ENCODE peak calls at places on chromosomes 11 and 22, in ten cellular contexts. One of them, this sample, is unnamed.

GRCh38 chr11:75898871-75899270 is 83.9 kb downstream of the UVRAG start:
- DNase-seq in AG08395: no peak
- DNase-seq in NCI-H748 treated with DMSO at 0.1 percent for 48 hours: no peak
- DNase-seq in KBM-7: no peak
- DNase-seq in T-helper 1 cell: no peak
- DNase-seq in astrocyte of the spinal cord: no peak
- DNase-seq in NT2/D1: no peak
- DNase-seq in LHCN-M2: no peak
- DNase-seq in activated CD8-positive, alpha-beta T cell treated with anti-CD3 and anti-CD28 coated beads for 36 hours: no peak
- DNase-seq in stimulated activated CD8-positive, alpha-beta memory T cell treated with anti-CD3 and anti-CD28 coated beads, Interleukin-4, amount 100 ng/mL, for 4 hours: no peak
- DNase-seq in this sample: no peak

GRCh38 chr11:35721576-35722341 is 59.2 kb downstream of the TRIM44 start:
- DNase-seq in NT2/D1: no peak
- DNase-seq in T-helper 1 cell: no peak
- DNase-seq in LHCN-M2: no peak
- DNase-seq in activated CD8-positive, alpha-beta T cell treated with anti-CD3 and anti-CD28 coated beads for 36 hours: no peak
- DNase-seq in astrocyte of the spinal cord: no peak
- DNase-seq in AG08395: no peak
- DNase-seq in stimulated activated CD8-positive, alpha-beta memory T cell treated with anti-CD3 and anti-CD28 coated beads, Interleukin-4, amount 100 ng/mL, for 4 hours: no peak
- DNase-seq in NCI-H748 treated with DMSO at 0.1 percent for 48 hours: no peak
- DNase-seq in KBM-7: no peak
- DNase-seq in this sample: no peak

GRCh38 chr22:49749227-49749626 is 78.4 kb downstream of the BRD1 start:
- DNase-seq in NCI-H748 treated with DMSO at 0.1 percent for 48 hours: no peak
- DNase-seq in KBM-7: no peak
- DNase-seq in AG08395: no peak
- DNase-seq in astrocyte of the spinal cord: no peak
- DNase-seq in stimulated activated CD8-positive, alpha-beta memory T cell treated with anti-CD3 and anti-CD28 coated beads, Interleukin-4, amount 100 ng/mL, for 4 hours: no peak
- DNase-seq in activated CD8-positive, alpha-beta T cell treated with anti-CD3 and anti-CD28 coated beads for 36 hours: no peak
- DNase-seq in LHCN-M2: no peak
- DNase-seq in NT2/D1: no peak
- DNase-seq in T-helper 1 cell: no peak
- DNase-seq in this sample: no peak

GRCh38 chr22:28882545-28882877 is 861 bp upstream of the ZNRF3 start:
- DNase-seq in NCI-H748 treated with DMSO at 0.1 percent for 48 hours: no peak
- DNase-seq in activated CD8-positive, alpha-beta T cell treated with anti-CD3 and anti-CD28 coated beads for 36 hours: peak
- DNase-seq in LHCN-M2: peak
- DNase-seq in stimulated activated CD8-positive, alpha-beta memory T cell treated with anti-CD3 and anti-CD28 coated beads, Interleukin-4, amount 100 ng/mL, for 4 hours: no peak
- DNase-seq in T-helper 1 cell: no peak
- DNase-seq in NT2/D1: no peak
- DNase-seq in astrocyte of the spinal cord: peak
- DNase-seq in KBM-7: peak
- DNase-seq in AG08395: no peak
- DNase-seq in this sample: no peak

GRCh38 chr11:19101803-19102520 is 15.0 kb upstream of the ZDHHC13 start:
- DNase-seq in LHCN-M2: peak
- DNase-seq in stimulated activated CD8-positive, alpha-beta memory T cell treated with anti-CD3 and anti-CD28 coated beads, Interleukin-4, amount 100 ng/mL, for 4 hours: no peak
- DNase-seq in AG08395: no peak
- DNase-seq in NCI-H748 treated with DMSO at 0.1 percent for 48 hours: peak
- DNase-seq in KBM-7: no peak
- DNase-seq in T-helper 1 cell: no peak
- DNase-seq in astrocyte of the spinal cord: no peak
- DNase-seq in activated CD8-positive, alpha-beta T cell treated with anti-CD3 and anti-CD28 coated beads for 36 hours: no peak
- DNase-seq in NT2/D1: no peak
- DNase-seq in this sample: peak

GRCh38 chr22:29359469-29359868 is 28.9 kb downstream of the AP1B1 start:
- DNase-seq in LHCN-M2: peak
- DNase-seq in KBM-7: peak
- DNase-seq in NT2/D1: no peak
- DNase-seq in NCI-H748 treated with DMSO at 0.1 percent for 48 hours: no peak
- DNase-seq in AG08395: peak
- DNase-seq in stimulated activated CD8-positive, alpha-beta memory T cell treated with anti-CD3 and anti-CD28 coated beads, Interleukin-4, amount 100 ng/mL, for 4 hours: no peak
- DNase-seq in activated CD8-positive, alpha-beta T cell treated with anti-CD3 and anti-CD28 coated beads for 36 hours: no peak
- DNase-seq in astrocyte of the spinal cord: peak
- DNase-seq in T-helper 1 cell: no peak
- DNase-seq in this sample: peak

GRCh38 chr22:44181912-44182590 is 1.3 kb downstream of the PARVG start:
- DNase-seq in NT2/D1: no peak
- DNase-seq in KBM-7: no peak
- DNase-seq in activated CD8-positive, alpha-beta T cell treated with anti-CD3 and anti-CD28 coated beads for 36 hours: peak
- DNase-seq in T-helper 1 cell: no peak
- DNase-seq in AG08395: no peak
- DNase-seq in NCI-H748 treated with DMSO at 0.1 percent for 48 hours: no peak
- DNase-seq in astrocyte of the spinal cord: no peak
- DNase-seq in stimulated activated CD8-positive, alpha-beta memory T cell treated with anti-CD3 and anti-CD28 coated beads, Interleukin-4, amount 100 ng/mL, for 4 hours: no peak
- DNase-seq in LHCN-M2: no peak
- DNase-seq in this sample: no peak

GRCh38 chr11:17629113-17629512 is 82.1 kb downstream of the OTOG start:
- DNase-seq in stimulated activated CD8-positive, alpha-beta memory T cell treated with anti-CD3 and anti-CD28 coated beads, Interleukin-4, amount 100 ng/mL, for 4 hours: no peak
- DNase-seq in NCI-H748 treated with DMSO at 0.1 percent for 48 hours: no peak
- DNase-seq in T-helper 1 cell: no peak
- DNase-seq in activated CD8-positive, alpha-beta T cell treated with anti-CD3 and anti-CD28 coated beads for 36 hours: no peak
- DNase-seq in LHCN-M2: no peak
- DNase-seq in astrocyte of the spinal cord: no peak
- DNase-seq in AG08395: no peak
- DNase-seq in KBM-7: no peak
- DNase-seq in NT2/D1: no peak
- DNase-seq in this sample: no peak

GRCh38 chr11:57619331-57619730 is 21.8 kb downstream of the SERPING1 start:
- DNase-seq in T-helper 1 cell: no peak
- DNase-seq in stimulated activated CD8-positive, alpha-beta memory T cell treated with anti-CD3 and anti-CD28 coated beads, Interleukin-4, amount 100 ng/mL, for 4 hours: no peak
- DNase-seq in NT2/D1: no peak
- DNase-seq in LHCN-M2: no peak
- DNase-seq in astrocyte of the spinal cord: no peak
- DNase-seq in AG08395: no peak
- DNase-seq in KBM-7: peak
- DNase-seq in activated CD8-positive, alpha-beta T cell treated with anti-CD3 and anti-CD28 coated beads for 36 hours: no peak
- DNase-seq in NCI-H748 treated with DMSO at 0.1 percent for 48 hours: no peak
- DNase-seq in this sample: no peak

GRCh38 chr22:23036684-23037428 is 33.5 kb upstream of the GNAZ start:
- DNase-seq in activated CD8-positive, alpha-beta T cell treated with anti-CD3 and anti-CD28 coated beads for 36 hours: peak
- DNase-seq in NT2/D1: no peak
- DNase-seq in NCI-H748 treated with DMSO at 0.1 percent for 48 hours: no peak
- DNase-seq in KBM-7: peak
- DNase-seq in AG08395: peak
- DNase-seq in T-helper 1 cell: no peak
- DNase-seq in astrocyte of the spinal cord: no peak
- DNase-seq in LHCN-M2: no peak
- DNase-seq in stimulated activated CD8-positive, alpha-beta memory T cell treated with anti-CD3 and anti-CD28 coated beads, Interleukin-4, amount 100 ng/mL, for 4 hours: no peak
- DNase-seq in this sample: peak

GRCh38 chr11:3104051-3104714 is 47.0 kb upstream of the CARS1 start:
- DNase-seq in NT2/D1: no peak
- DNase-seq in astrocyte of the spinal cord: no peak
- DNase-seq in LHCN-M2: no peak
- DNase-seq in KBM-7: no peak
- DNase-seq in activated CD8-positive, alpha-beta T cell treated with anti-CD3 and anti-CD28 coated beads for 36 hours: no peak
- DNase-seq in T-helper 1 cell: no peak
- DNase-seq in AG08395: no peak
- DNase-seq in stimulated activated CD8-positive, alpha-beta memory T cell treated with anti-CD3 and anti-CD28 coated beads, Interleukin-4, amount 100 ng/mL, for 4 hours: no peak
- DNase-seq in NCI-H748 treated with DMSO at 0.1 percent for 48 hours: no peak
- DNase-seq in this sample: no peak

GRCh38 chr11:103338621-103339484 is 229.6 kb downstream of the DYNC2H1 start:
- DNase-seq in LHCN-M2: peak
- DNase-seq in activated CD8-positive, alpha-beta T cell treated with anti-CD3 and anti-CD28 coated beads for 36 hours: peak
- DNase-seq in stimulated activated CD8-positive, alpha-beta memory T cell treated with anti-CD3 and anti-CD28 coated beads, Interleukin-4, amount 100 ng/mL, for 4 hours: no peak
- DNase-seq in AG08395: peak
- DNase-seq in astrocyte of the spinal cord: peak
- DNase-seq in T-helper 1 cell: no peak
- DNase-seq in KBM-7: no peak
- DNase-seq in NCI-H748 treated with DMSO at 0.1 percent for 48 hours: no peak
- DNase-seq in NT2/D1: peak
- DNase-seq in this sample: peak

GRCh38 chr11:45217991-45218390 is 68.2 kb downstream of the SYT13 start:
- DNase-seq in T-helper 1 cell: no peak
- DNase-seq in astrocyte of the spinal cord: no peak
- DNase-seq in KBM-7: no peak
- DNase-seq in LHCN-M2: no peak
- DNase-seq in AG08395: no peak
- DNase-seq in activated CD8-positive, alpha-beta T cell treated with anti-CD3 and anti-CD28 coated beads for 36 hours: no peak
- DNase-seq in NCI-H748 treated with DMSO at 0.1 percent for 48 hours: no peak
- DNase-seq in NT2/D1: no peak
- DNase-seq in stimulated activated CD8-positive, alpha-beta memory T cell treated with anti-CD3 and anti-CD28 coated beads, Interleukin-4, amount 100 ng/mL, for 4 hours: no peak
- DNase-seq in this sample: peak

GRCh38 chr11:75223954-75224643 is 16.5 kb upstream of the TPBGL start:
- DNase-seq in AG08395: no peak
- DNase-seq in astrocyte of the spinal cord: no peak
- DNase-seq in LHCN-M2: no peak
- DNase-seq in KBM-7: no peak
- DNase-seq in T-helper 1 cell: no peak
- DNase-seq in activated CD8-positive, alpha-beta T cell treated with anti-CD3 and anti-CD28 coated beads for 36 hours: no peak
- DNase-seq in stimulated activated CD8-positive, alpha-beta memory T cell treated with anti-CD3 and anti-CD28 coated beads, Interleukin-4, amount 100 ng/mL, for 4 hours: no peak
- DNase-seq in NT2/D1: no peak
- DNase-seq in NCI-H748 treated with DMSO at 0.1 percent for 48 hours: no peak
- DNase-seq in this sample: peak

GRCh38 chr11:45661417-45662055 is 3.9 kb downstream of the CHST1 start:
- DNase-seq in NT2/D1: no peak
- DNase-seq in NCI-H748 treated with DMSO at 0.1 percent for 48 hours: no peak
- DNase-seq in astrocyte of the spinal cord: no peak
- DNase-seq in KBM-7: no peak
- DNase-seq in stimulated activated CD8-positive, alpha-beta memory T cell treated with anti-CD3 and anti-CD28 coated beads, Interleukin-4, amount 100 ng/mL, for 4 hours: no peak
- DNase-seq in T-helper 1 cell: no peak
- DNase-seq in activated CD8-positive, alpha-beta T cell treated with anti-CD3 and anti-CD28 coated beads for 36 hours: no peak
- DNase-seq in LHCN-M2: no peak
- DNase-seq in AG08395: no peak
- DNase-seq in this sample: no peak

GRCh38 chr11:31657091-31657490 is 147.5 kb downstream of the ELP4 start:
- DNase-seq in NT2/D1: no peak
- DNase-seq in activated CD8-positive, alpha-beta T cell treated with anti-CD3 and anti-CD28 coated beads for 36 hours: no peak
- DNase-seq in stimulated activated CD8-positive, alpha-beta memory T cell treated with anti-CD3 and anti-CD28 coated beads, Interleukin-4, amount 100 ng/mL, for 4 hours: no peak
- DNase-seq in AG08395: no peak
- DNase-seq in NCI-H748 treated with DMSO at 0.1 percent for 48 hours: no peak
- DNase-seq in T-helper 1 cell: no peak
- DNase-seq in LHCN-M2: no peak
- DNase-seq in astrocyte of the spinal cord: no peak
- DNase-seq in KBM-7: no peak
- DNase-seq in this sample: no peak

GRCh38 chr22:42389137-42389536 is 43.1 kb downstream of the NFAM1 start:
- DNase-seq in NT2/D1: no peak
- DNase-seq in KBM-7: no peak
- DNase-seq in NCI-H748 treated with DMSO at 0.1 percent for 48 hours: peak
- DNase-seq in astrocyte of the spinal cord: no peak
- DNase-seq in AG08395: no peak
- DNase-seq in stimulated activated CD8-positive, alpha-beta memory T cell treated with anti-CD3 and anti-CD28 coated beads, Interleukin-4, amount 100 ng/mL, for 4 hours: no peak
- DNase-seq in activated CD8-positive, alpha-beta T cell treated with anti-CD3 and anti-CD28 coated beads for 36 hours: no peak
- DNase-seq in LHCN-M2: no peak
- DNase-seq in T-helper 1 cell: no peak
- DNase-seq in this sample: peak

GRCh38 chr11:65217441-65218423 is 36.0 kb downstream of the CAPN1 start:
- DNase-seq in stimulated activated CD8-positive, alpha-beta memory T cell treated with anti-CD3 and anti-CD28 coated beads, Interleukin-4, amount 100 ng/mL, for 4 hours: no peak
- DNase-seq in KBM-7: no peak
- DNase-seq in LHCN-M2: no peak
- DNase-seq in AG08395: no peak
- DNase-seq in activated CD8-positive, alpha-beta T cell treated with anti-CD3 and anti-CD28 coated beads for 36 hours: no peak
- DNase-seq in NT2/D1: no peak
- DNase-seq in T-helper 1 cell: no peak
- DNase-seq in astrocyte of the spinal cord: no peak
- DNase-seq in NCI-H748 treated with DMSO at 0.1 percent for 48 hours: no peak
- DNase-seq in this sample: no peak

GRCh38 chr11:7582338-7582985 is 68.7 kb downstream of the PPFIBP2 start:
- DNase-seq in LHCN-M2: no peak
- DNase-seq in NT2/D1: no peak
- DNase-seq in astrocyte of the spinal cord: no peak
- DNase-seq in KBM-7: no peak
- DNase-seq in NCI-H748 treated with DMSO at 0.1 percent for 48 hours: no peak
- DNase-seq in T-helper 1 cell: no peak
- DNase-seq in stimulated activated CD8-positive, alpha-beta memory T cell treated with anti-CD3 and anti-CD28 coated beads, Interleukin-4, amount 100 ng/mL, for 4 hours: no peak
- DNase-seq in activated CD8-positive, alpha-beta T cell treated with anti-CD3 and anti-CD28 coated beads for 36 hours: no peak
- DNase-seq in AG08395: peak
- DNase-seq in this sample: no peak

GRCh38 chr22:44147821-44148574 is 32.7 kb upstream of the PARVG start:
- DNase-seq in stimulated activated CD8-positive, alpha-beta memory T cell treated with anti-CD3 and anti-CD28 coated beads, Interleukin-4, amount 100 ng/mL, for 4 hours: no peak
- DNase-seq in AG08395: peak
- DNase-seq in LHCN-M2: no peak
- DNase-seq in activated CD8-positive, alpha-beta T cell treated with anti-CD3 and anti-CD28 coated beads for 36 hours: no peak
- DNase-seq in T-helper 1 cell: no peak
- DNase-seq in NCI-H748 treated with DMSO at 0.1 percent for 48 hours: no peak
- DNase-seq in NT2/D1: peak
- DNase-seq in KBM-7: no peak
- DNase-seq in astrocyte of the spinal cord: peak
- DNase-seq in this sample: no peak

GRCh38 chr11:120326228-120326627 is 1.1 kb downstream of the TLCD5 start:
- DNase-seq in LHCN-M2: peak
- DNase-seq in astrocyte of the spinal cord: peak
- DNase-seq in activated CD8-positive, alpha-beta T cell treated with anti-CD3 and anti-CD28 coated beads for 36 hours: no peak
- DNase-seq in AG08395: no peak
- DNase-seq in NCI-H748 treated with DMSO at 0.1 percent for 48 hours: no peak
- DNase-seq in KBM-7: no peak
- DNase-seq in stimulated activated CD8-positive, alpha-beta memory T cell treated with anti-CD3 and anti-CD28 coated beads, Interleukin-4, amount 100 ng/mL, for 4 hours: no peak
- DNase-seq in T-helper 1 cell: no peak
- DNase-seq in NT2/D1: no peak
- DNase-seq in this sample: no peak

GRCh38 chr11:92794783-92795182 is 174.7 kb upstream of the MTNR1B start:
- DNase-seq in LHCN-M2: no peak
- DNase-seq in AG08395: no peak
- DNase-seq in NT2/D1: no peak
- DNase-seq in NCI-H748 treated with DMSO at 0.1 percent for 48 hours: no peak
- DNase-seq in stimulated activated CD8-positive, alpha-beta memory T cell treated with anti-CD3 and anti-CD28 coated beads, Interleukin-4, amount 100 ng/mL, for 4 hours: no peak
- DNase-seq in activated CD8-positive, alpha-beta T cell treated with anti-CD3 and anti-CD28 coated beads for 36 hours: no peak
- DNase-seq in T-helper 1 cell: no peak
- DNase-seq in astrocyte of the spinal cord: no peak
- DNase-seq in KBM-7: no peak
- DNase-seq in this sample: no peak

GRCh38 chr22:26887916-26888315 is 230.5 kb downstream of the MIAT start:
- DNase-seq in NT2/D1: no peak
- DNase-seq in T-helper 1 cell: no peak
- DNase-seq in LHCN-M2: no peak
- DNase-seq in astrocyte of the spinal cord: no peak
- DNase-seq in stimulated activated CD8-positive, alpha-beta memory T cell treated with anti-CD3 and anti-CD28 coated beads, Interleukin-4, amount 100 ng/mL, for 4 hours: no peak
- DNase-seq in NCI-H748 treated with DMSO at 0.1 percent for 48 hours: no peak
- DNase-seq in KBM-7: no peak
- DNase-seq in activated CD8-positive, alpha-beta T cell treated with anti-CD3 and anti-CD28 coated beads for 36 hours: no peak
- DNase-seq in AG08395: no peak
- DNase-seq in this sample: no peak

GRCh38 chr22:21970800-21971617 is 11.6 kb downstream of the TOP3B start:
- DNase-seq in NT2/D1: no peak
- DNase-seq in activated CD8-positive, alpha-beta T cell treated with anti-CD3 and anti-CD28 coated beads for 36 hours: no peak
- DNase-seq in KBM-7: no peak
- DNase-seq in stimulated activated CD8-positive, alpha-beta memory T cell treated with anti-CD3 and anti-CD28 coated beads, Interleukin-4, amount 100 ng/mL, for 4 hours: no peak
- DNase-seq in NCI-H748 treated with DMSO at 0.1 percent for 48 hours: no peak
- DNase-seq in LHCN-M2: no peak
- DNase-seq in astrocyte of the spinal cord: no peak
- DNase-seq in T-helper 1 cell: no peak
- DNase-seq in AG08395: no peak
- DNase-seq in this sample: no peak

GRCh38 chr11:108364159-108364558 is 103.2 kb downstream of the C11orf65 start:
- DNase-seq in astrocyte of the spinal cord: peak
- DNase-seq in NCI-H748 treated with DMSO at 0.1 percent for 48 hours: no peak
- DNase-seq in NT2/D1: no peak
- DNase-seq in LHCN-M2: no peak
- DNase-seq in T-helper 1 cell: no peak
- DNase-seq in stimulated activated CD8-positive, alpha-beta memory T cell treated with anti-CD3 and anti-CD28 coated beads, Interleukin-4, amount 100 ng/mL, for 4 hours: no peak
- DNase-seq in KBM-7: no peak
- DNase-seq in activated CD8-positive, alpha-beta T cell treated with anti-CD3 and anti-CD28 coated beads for 36 hours: no peak
- DNase-seq in AG08395: no peak
- DNase-seq in this sample: no peak

GRCh38 chr22:39429916-39430575 is 26.8 kb upstream of the MGAT3 start:
- DNase-seq in AG08395: no peak
- DNase-seq in stimulated activated CD8-positive, alpha-beta memory T cell treated with anti-CD3 and anti-CD28 coated beads, Interleukin-4, amount 100 ng/mL, for 4 hours: no peak
- DNase-seq in KBM-7: no peak
- DNase-seq in NT2/D1: no peak
- DNase-seq in T-helper 1 cell: no peak
- DNase-seq in astrocyte of the spinal cord: no peak
- DNase-seq in LHCN-M2: no peak
- DNase-seq in NCI-H748 treated with DMSO at 0.1 percent for 48 hours: no peak
- DNase-seq in activated CD8-positive, alpha-beta T cell treated with anti-CD3 and anti-CD28 coated beads for 36 hours: no peak
- DNase-seq in this sample: no peak